ENCODE peak calls at places on chromosome 15, in seven cellular contexts. R is CD8-positive, alpha-beta T cell; H is NCI-H1436; M is cardiac muscle cell; D is astrocyte; W is activated T-helper 1 cell treated with Interleukin-2 at 50 U/mL for 16 hours; Q is ACHN. O is an unnamed sample.

GRCh38 chr15:80565398-80565797 is 129.7 kb upstream of the ABHD17C start:
- DNase-seq in R (no peak), H (no peak), M (no peak), D (no peak), W (no peak), Q (no peak), O (no peak)

GRCh38 chr15:73677146-73677607 is 7.0 kb upstream of the CD276 start:
- DNase-seq in R (peak; percentile 68), H (peak; percentile 43), M (peak; percentile 75), D (peak; percentile 41), W (no peak), Q (peak; percentile 67), O (no peak)

GRCh38 chr15:43225201-43225949 is 4.6 kb upstream of the EPB42 start:
- DNase-seq in R (peak; percentile 52), H (peak; percentile 33), M (peak; percentile 78), D (peak; percentile 44), W (no peak), Q (peak; percentile 70), O (peak; percentile 49)

GRCh38 chr15:33209575-33210519 is 15.3 kb upstream of the FMN1 start:
- DNase-seq in R (no peak), H (no peak), M (no peak), D (no peak), W (no peak), Q (no peak), O (no peak)

GRCh38 chr15:63198315-63198714 is 8.9 kb downstream of the RAB8B start:
- DNase-seq in R (no peak), H (no peak), M (peak; percentile 85), D (no peak), W (no peak), Q (no peak), O (no peak)

GRCh38 chr15:64903331-64903950 is 8.3 kb upstream of the ANKDD1A start:
- DNase-seq in R (no peak), H (no peak), M (no peak), D (no peak), W (no peak), Q (no peak), O (no peak)

GRCh38 chr15:83155937-83156336 is 48.5 kb downstream of the TM6SF1 start:
- DNase-seq in R (no peak), H (no peak), M (no peak), D (no peak), W (no peak), Q (no peak), O (no peak)

GRCh38 chr15:44207643-44208042 is 12.6 kb upstream of the FRMD5 start:
- DNase-seq in R (no peak), H (no peak), M (peak; percentile 68), D (peak; percentile 89), W (no peak), Q (peak; percentile 65), O (no peak)

GRCh38 chr15:40906101-40906946 is 12.1 kb downstream of the VPS18 start:
- DNase-seq in R (peak; percentile 84), H (peak; percentile 84), M (peak; percentile 96), D (peak; percentile 90), W (peak; percentile 55), Q (peak; percentile 82), O (peak; percentile 23)

GRCh38 chr15:71154607-71155200 is 39.4 kb downstream of the THSD4 start:
- DNase-seq in R (no peak), H (no peak), M (no peak), D (no peak), W (no peak), Q (no peak), O (no peak)

GRCh38 chr15:71496336-71496955 is 313.9 kb upstream of the NR2E3 start:
- DNase-seq in R (no peak), H (no peak), M (peak; percentile 31), D (peak; percentile 12), W (no peak), Q (no peak), O (no peak)

O was measured in COLO829.